ENCODE peak calls at places on chromosomes 5 and 9, in nine cellular contexts. B is GM12878, Z is breast epithelium, S is esophagus muscularis mucosa, M is esophagus squamous epithelium, I is stomach, U is Peyer's patch, Q is body of pancreas, V is A549. E is an unnamed sample.

GRCh38 chr9:77809552-77809951 is 161.4 kb upstream of the GNA14 start:
- DNase-seq in B (no peak), U (no peak), Z (no peak), M (no peak), S (no peak), Q (no peak), I (no peak), V (no peak), E (no peak)

GRCh38 chr5:58172946-58173345 is 286.9 kb downstream of the PLK2 start:
- DNase-seq in I (no peak), S (no peak), Q (no peak), M (no peak), V (no peak), U (no peak), B (no peak), Z (no peak), E (no peak)

GRCh38 chr5:96048763-96049162 is 87.1 kb upstream of the ELL2 start:
- DNase-seq in B (no peak), Z (no peak), M (no peak), U (peak; percentile 60), S (no peak), V (no peak), I (peak; percentile 42), Q (peak; percentile 67), E (no peak)

GRCh38 chr9:77710276-77710675 is 62.2 kb upstream of the GNA14 start:
- DNase-seq in B (no peak), Z (no peak), M (no peak), U (no peak), S (no peak), Q (no peak), V (no peak), I (no peak), E (no peak)

GRCh38 chr9:17402309-17402708 is 176.6 kb upstream of the SH3GL2 start:
- DNase-seq in S (no peak), Q (no peak), B (no peak), Z (no peak), M (no peak), I (no peak), U (no peak), V (no peak), E (no peak)

GRCh38 chr5:132483661-132484385 is 6.8 kb downstream of the IRF1 start:
- DNase-seq in M (no peak), V (no peak), S (no peak), U (peak; percentile 39), Q (no peak), Z (peak; percentile 6), I (peak; percentile 20), B (no peak), E (no peak)

GRCh38 chr5:179255527-179256228 is 89.6 kb downstream of the ADAMTS2 start:
- DNase-seq in Q (no peak), V (no peak), S (no peak), I (no peak), U (peak; percentile 22), B (no peak), M (no peak), Z (peak; percentile 35), E (no peak)

GRCh38 chr5:179400020-179400419 is 54.8 kb upstream of the ADAMTS2 start:
- DNase-seq in S (no peak), Q (no peak), I (no peak), B (no peak), M (no peak), Z (no peak), V (no peak), U (no peak), E (no peak)

GRCh38 chr9:98185611-98186171 is 6.7 kb downstream of the CORO2A start:
- DNase-seq in Q (no peak), U (no peak), S (no peak), V (no peak), B (no peak), Z (no peak), I (no peak), M (no peak), E (no peak)

GRCh38 chr5:33556330-33557328 is 115.9 kb downstream of the TARS1 start:
- DNase-seq in V (no peak), B (no peak), M (no peak), Z (no peak), S (no peak), U (no peak), Q (peak; percentile 57), I (no peak), E (no peak)

GRCh38 chr9:116647515-116647809 is 39.6 kb upstream of the TRIM32 start:
- DNase-seq in B (no peak), I (no peak), S (no peak), M (no peak), Z (no peak), V (no peak), U (no peak), Q (peak; percentile 16), E (no peak)

GRCh38 chr9:118809160-118809625 is 560.0 kb downstream of the BRINP1 start:
- DNase-seq in S (no peak), V (no peak), U (no peak), I (no peak), Q (peak; percentile 6), B (no peak), Z (no peak), M (no peak), E (no peak)

GRCh38 chr9:102779341-102779740 is 215.8 kb upstream of the CYLC2 start:
- DNase-seq in Q (no peak), B (no peak), S (no peak), U (no peak), Z (no peak), V (no peak), I (no peak), M (no peak), E (no peak)

GRCh38 chr5:176647030-176647869 is at the start of gene TSPAN17:
- DNase-seq in S (peak; percentile 100), M (peak; percentile 96), Q (peak; percentile 100), V (peak; percentile 92), Z (peak; percentile 100), U (peak; percentile 100), B (peak; percentile 92), I (peak; percentile 100), E (peak; percentile 100)

GRCh38 chr5:176648467-176649194 is 1.3 kb downstream of the TSPAN17 start:
- DNase-seq in M (no peak), U (no peak), V (no peak), Q (no peak), S (no peak), Z (no peak), I (no peak), B (no peak), E (no peak)

GRCh38 chr5:176646707-176647029 is 616 bp upstream of the TSPAN17 start:
- DNase-seq in S (no peak), Q (no peak), U (no peak), V (no peak), M (no peak), I (no peak), Z (no peak), B (no peak), E (no peak)

GRCh38 chr5:176646049-176646706 is 1.1 kb upstream of the TSPAN17 start:
- DNase-seq in Q (no peak), I (no peak), S (no peak), U (no peak), B (no peak), Z (no peak), V (no peak), M (no peak), E (no peak)

DNA sequence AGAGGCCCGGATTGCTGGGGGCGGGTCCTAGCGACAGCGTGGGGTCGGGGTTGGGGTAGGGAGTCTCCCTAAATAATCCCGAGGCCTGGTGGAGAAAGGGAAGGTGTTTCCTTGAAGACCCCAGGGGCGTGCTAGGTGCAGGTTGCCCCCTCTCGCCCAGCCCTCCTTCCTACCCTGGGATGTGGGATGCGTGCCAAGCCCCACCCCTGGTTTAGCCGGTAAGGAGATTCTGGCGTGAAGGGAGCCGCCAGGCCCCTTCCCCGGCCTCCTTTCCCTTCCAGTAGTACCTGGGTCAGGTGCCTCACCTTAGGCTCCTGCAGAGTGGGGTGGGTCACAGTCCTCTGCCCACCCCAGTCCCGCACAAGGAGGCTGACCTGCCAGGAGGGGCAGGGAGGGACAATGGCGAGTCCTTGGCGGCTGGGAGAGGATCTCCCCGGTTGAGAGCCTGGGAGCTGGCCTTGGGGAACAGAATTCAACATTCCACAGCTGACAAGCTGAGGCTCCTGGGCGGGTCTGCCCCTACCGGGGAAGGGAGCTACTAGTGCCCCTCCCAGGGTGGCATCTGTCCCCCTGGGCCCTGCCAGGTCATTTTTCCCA is 684 bp downstream of the TSPAN17 start:
- DNase-seq in U (peak; percentile 72), M (no peak), Z (peak; percentile 66), S (no peak), Q (peak; percentile 84), B (no peak), I (peak; percentile 79), V (no peak), E (peak; percentile 61)
- H3K4me1 ChIP-seq in U (no peaks in the 10 kb centered on the region), M (peaks cover 21% of the 10 kb centered on the region), Z (no peaks in the 10 kb centered on the region), S (peaks cover 17% of the 10 kb centered on the region), Q (peaks cover 18% of the 10 kb centered on the region), B (peaks cover 29% of the 10 kb centered on the region), I (peaks cover 17% of the 10 kb centered on the region), V (peaks cover 14% of the 10 kb centered on the region), E (peaks cover 4% of the 10 kb centered on the region)

GRCh38 chr5:134904621-134905245 is at the start of gene PCBD2:
- DNase-seq in M (peak; percentile 53), I (peak; percentile 93), Q (peak; percentile 93), Z (peak; percentile 87), U (peak; percentile 96), S (peak; percentile 94), V (peak; percentile 83), B (peak; percentile 73), E (peak; percentile 86)
- TF ChIP-seq POLR2A in M (peak; percentile 68), I (no peak), Q (peak; percentile 61), Z (no peak), U (peak; percentile 83), S (no peak), V (peak; percentile 65), B (peak; percentile 82), E (peak; percentile 39)

DNA sequence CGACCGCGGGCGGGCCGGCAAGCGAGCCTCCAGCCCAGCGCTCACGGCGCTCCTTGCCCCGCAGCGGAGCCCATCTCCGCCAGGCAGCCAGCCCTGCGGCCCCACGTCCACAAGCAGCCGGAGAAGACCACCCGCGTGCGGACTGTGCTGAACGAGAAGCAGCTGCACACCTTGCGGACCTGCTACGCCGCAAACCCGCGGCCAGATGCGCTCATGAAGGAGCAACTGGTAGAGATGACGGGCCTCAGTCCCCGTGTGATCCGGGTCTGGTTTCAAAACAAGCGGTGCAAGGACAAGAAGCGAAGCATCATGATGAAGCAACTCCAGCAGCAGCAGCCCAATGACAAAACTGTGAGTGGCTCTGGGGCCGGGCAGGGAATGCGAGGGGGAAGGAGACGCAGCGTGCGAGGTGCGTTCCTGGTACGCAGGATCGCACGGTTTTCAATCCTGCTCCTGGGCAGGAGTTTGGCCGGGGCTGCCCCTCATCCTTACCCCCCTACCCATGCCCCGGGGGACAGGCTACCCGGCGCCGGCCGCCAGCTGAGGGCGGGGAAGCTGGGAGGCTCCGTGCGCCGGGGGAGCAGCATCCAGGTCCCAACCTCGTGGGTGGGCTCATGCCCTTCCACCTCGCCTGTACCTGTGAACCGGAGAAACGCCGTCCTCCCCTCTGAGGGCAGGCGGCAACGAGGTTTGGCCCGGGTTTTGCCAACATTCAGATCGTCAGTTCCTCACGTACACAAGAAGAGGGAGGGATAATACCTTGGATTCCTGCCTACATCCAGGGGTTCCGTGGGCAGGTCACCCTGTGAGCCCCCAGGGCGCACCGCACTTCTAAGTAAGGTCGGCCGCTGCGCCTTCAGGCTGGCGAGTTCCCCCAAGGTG is 6.6 kb downstream of the ISL1 start:
- DNase-seq in V (no peak), B (no peak), I (no peak), M (no peak), Z (no peak), U (no peak), Q (no peak), S (no peak), E (no peak)
- H3K4me1 ChIP-seq in V (no peaks in the 10 kb centered on the region), B (no peaks in the 10 kb centered on the region), I (peaks cover 28% of the 10 kb centered on the region), M (no peaks in the 10 kb centered on the region), Z (peaks cover 13% of the 10 kb centered on the region), U (no peaks in the 10 kb centered on the region), Q (peaks cover 17% of the 10 kb centered on the region), S (peaks cover 7% of the 10 kb centered on the region), E (no peaks in the 10 kb centered on the region)

GRCh38 chr5:128082551-128083032 is 974 bp upstream of the SLC12A2 start:
- DNase-seq in Q (no peak), Z (no peak), B (peak; percentile 55), U (no peak), I (no peak), S (no peak), V (peak; percentile 47), M (no peak), E (no peak)
- TF ChIP-seq POLR2A in Q (no peak), Z (peak; percentile 54), B (no peak), U (no peak), I (no peak), S (no peak), V (no peak), M (no peak), E (no peak)